ENCODE peak calls at places on chromosomes 16 and 17, in six cellular contexts. P is mesenchymal stem cell, Q is upper lobe of left lung, Z is adrenal gland, D is ascending aorta, A is astrocyte. S is an unnamed sample.

GRCh38 chr17:63780507-63780906 is 6.5 kb downstream of the DDX42 start:
- DNase-seq in Q (no peak), A (no peak), Z (peak; percentile 44), D (no peak), P (peak; percentile 24), S (no peak)

GRCh38 chr16:66800856-66801255 is 528 bp downstream of the TERB1 start:
- DNase-seq in Q (no peak), D (no peak), P (no peak), A (no peak), Z (no peak), S (no peak)

GRCh38 chr16:54432481-54433229 is 146.1 kb upstream of the IRX3 start:
- DNase-seq in Z (no peak), A (no peak), P (no peak), Q (no peak), D (no peak), S (no peak)

GRCh38 chr17:64992325-64992802 is 64.2 kb downstream of the GNA13 start:
- DNase-seq in Q (no peak), P (peak; percentile 50), A (peak; percentile 64), D (no peak), Z (peak; percentile 68), S (no peak)

GRCh38 chr17:79609175-79609589 is 1.7 kb downstream of the RBFOX3 start:
- DNase-seq in P (no peak), Q (no peak), A (no peak), D (no peak), Z (no peak), S (no peak)

GRCh38 chr17:17859909-17860760 is 23.3 kb upstream of the SREBF1 start:
- DNase-seq in Z (peak; percentile 71), D (no peak), Q (peak; percentile 84), A (no peak), P (peak; percentile 68), S (peak; percentile 59)

GRCh38 chr17:301681-302299 is 50.8 kb downstream of the RPH3AL start:
- DNase-seq in Q (no peak), P (no peak), A (no peak), D (no peak), Z (no peak), S (peak; percentile 21)

GRCh38 chr17:42055496-42055895 is 5.1 kb upstream of the C17orf113 start:
- DNase-seq in Z (peak; percentile 54), D (no peak), Q (no peak), A (no peak), P (no peak), S (no peak)

GRCh38 chr17:38417210-38417951 is 10.9 kb upstream of the ARHGAP23 start:
- DNase-seq in D (no peak), Z (peak; percentile 32), A (no peak), P (no peak), Q (no peak), S (no peak)

GRCh38 chr17:68759002-68759342 is 157.8 kb upstream of the FAM20A start:
- DNase-seq in Z (no peak), P (no peak), D (no peak), A (no peak), Q (no peak), S (no peak)

GRCh38 chr17:27993161-27993695 is 49.2 kb upstream of the NLK start:
- DNase-seq in Q (no peak), P (no peak), D (no peak), Z (no peak), A (no peak), S (no peak)

GRCh38 chr17:27993723-27994310 is 48.7 kb upstream of the NLK start:
- DNase-seq in P (no peak), Z (no peak), A (no peak), D (no peak), Q (no peak), S (no peak)

GRCh38 chr17:27995554-27995953 is 46.9 kb upstream of the NLK start:
- DNase-seq in Q (no peak), Z (no peak), P (no peak), A (no peak), D (no peak), S (no peak)

GRCh38 chr17:27996157-27997043 is 46.1 kb upstream of the NLK start:
- DNase-seq in P (no peak), A (no peak), D (no peak), Z (no peak), Q (no peak), S (no peak)

DNA sequence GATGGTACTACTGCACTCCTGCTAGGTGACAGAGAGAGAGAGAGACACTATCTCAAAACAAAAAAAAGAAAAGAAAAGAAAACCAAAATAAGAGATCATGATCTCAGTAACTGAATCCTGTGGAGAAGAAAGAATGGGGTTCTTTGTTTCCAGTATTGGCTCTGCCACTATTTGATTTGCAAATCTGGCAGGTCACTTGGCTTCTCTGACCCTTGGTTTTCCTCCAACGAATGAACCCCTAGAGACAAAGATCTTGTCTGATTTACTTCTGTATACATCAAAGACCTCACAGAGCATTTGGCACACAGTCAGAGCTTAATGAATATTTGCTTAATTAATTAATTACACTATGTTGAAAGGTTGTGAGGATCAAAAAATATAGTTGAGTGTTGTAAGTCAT is 47.9 kb upstream of the NLK start:
- DNase-seq in D (no peak), A (no peak), Z (no peak), P (no peak), Q (no peak), S (no peak)
- H3K27me3 ChIP-seq in D (no peaks in the 10 kb centered on the region), A (peaks cover 3% of the 10 kb centered on the region), Z (no peaks in the 10 kb centered on the region), P (peaks cover 38% of the 10 kb centered on the region), Q (no peaks in the 10 kb centered on the region), S (no peaks in the 10 kb centered on the region)

DNA sequence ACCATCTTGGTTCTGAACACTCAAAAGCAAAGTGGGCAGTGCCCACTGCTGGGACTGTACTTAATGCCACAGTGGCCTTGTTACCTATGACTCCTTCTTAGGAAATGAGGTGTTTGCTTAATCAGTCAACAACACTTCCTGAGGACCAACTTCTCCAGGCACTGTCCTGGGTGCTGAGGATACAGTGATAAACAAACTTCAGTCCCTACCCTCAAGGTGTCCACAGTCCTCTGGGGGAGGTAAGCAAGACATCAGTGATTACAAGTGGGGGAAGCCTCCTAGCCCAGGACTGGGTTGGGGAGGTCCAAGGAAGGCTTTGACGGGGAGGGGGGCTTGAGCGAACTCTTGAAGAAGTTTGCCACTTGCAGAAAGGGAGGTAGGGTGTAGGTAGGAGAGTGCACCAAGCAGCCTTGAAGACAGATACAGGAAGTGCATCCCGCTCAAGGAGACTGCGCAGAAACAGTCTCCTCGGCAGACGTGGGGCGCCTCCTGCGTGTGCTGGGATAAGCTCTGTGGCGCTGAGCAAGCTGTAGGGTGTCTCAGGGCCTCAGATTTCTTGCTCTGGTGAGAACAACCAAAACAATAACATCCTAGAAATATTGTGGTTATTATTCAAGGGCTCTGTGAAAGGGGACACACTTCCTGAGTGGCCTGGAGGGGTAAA is 2.6 kb upstream of the ABCC3 start:
- DNase-seq in Q (no peak), D (no peak), Z (no peak), P (no peak), A (no peak), S (no peak)
- H3K4me3 ChIP-seq in Q (no peak overlapping the region), D (no peak overlapping the region), Z (no peak overlapping the region), P (no peak overlapping the region), A (no peak overlapping the region), S (no peak overlapping the region)

GRCh38 chr16:21279501-21279900 is 1.4 kb upstream of the CRYM start:
- DNase-seq in Z (no peak), D (peak; percentile 27), A (no peak), Q (no peak), P (no peak), S (no peak)

GRCh38 chr16:21283521-21284289 is 5.6 kb upstream of the CRYM start:
- DNase-seq in Z (peak; percentile 14), Q (peak; percentile 55), P (peak; percentile 21), A (peak; percentile 35), D (no peak), S (no peak)

GRCh38 chr16:21281698-21282389 is 3.8 kb upstream of the CRYM start:
- DNase-seq in Z (no peak), A (no peak), D (peak; percentile 55), Q (no peak), P (no peak), S (no peak)

DNA sequence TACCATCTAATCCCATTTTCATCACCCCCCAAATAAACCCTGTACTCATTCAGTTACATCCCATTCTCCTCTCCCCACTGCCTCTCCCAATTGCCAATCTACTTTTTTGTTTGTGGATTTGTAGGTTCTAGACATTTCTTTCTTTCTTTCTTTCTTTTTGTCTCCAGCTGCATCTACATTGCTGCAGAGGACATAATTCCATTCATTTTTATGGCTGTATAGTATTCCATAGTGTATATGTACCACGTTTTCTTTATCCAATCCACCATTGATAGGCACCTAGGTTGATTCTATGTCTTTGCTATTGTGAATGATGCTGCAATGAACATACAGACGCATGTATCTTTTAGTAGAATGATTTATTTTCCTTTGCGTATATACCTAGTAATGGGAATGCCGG is 6.3 kb upstream of the CRYM start:
- DNase-seq in Z (no peak), P (no peak), Q (no peak), D (no peak), A (no peak), S (no peak)
- H3K27me3 ChIP-seq in Z (peaks cover 50% of the 10 kb centered on the region), P (no peaks in the 10 kb centered on the region), Q (peaks cover 5% of the 10 kb centered on the region), D (no peaks in the 10 kb centered on the region), A (peaks cover 36% of the 10 kb centered on the region), S (peaks cover 3% of the 10 kb centered on the region)

GRCh38 chr17:44558349-44559287 is 1.3 kb downstream of the FZD2 start:
- DNase-seq in Z (no peak), Q (no peak), A (no peak), P (peak; percentile 52), D (peak; percentile 67), S (no peak)

GRCh38 chr17:44556854-44557606 is at the start of gene FZD2:
- DNase-seq in D (peak; percentile 96), Z (peak; percentile 81), A (peak; percentile 97), P (peak; percentile 99), Q (peak; percentile 88), S (peak; percentile 86)

GRCh38 chr17:44561237-44561623 is 3.9 kb downstream of the FZD2 start:
- DNase-seq in Z (no peak), A (no peak), P (no peak), D (no peak), Q (no peak), S (no peak)

GRCh38 chr17:44557653-44558285 is 485 bp downstream of the FZD2 start:
- DNase-seq in Z (peak; percentile 17), A (peak; percentile 69), D (peak; percentile 67), P (peak; percentile 85), Q (peak; percentile 25), S (no peak)

GRCh38 chr17:44559288-44560249 is 2.3 kb downstream of the FZD2 start:
- DNase-seq in A (no peak), Z (no peak), P (no peak), D (peak; percentile 70), Q (no peak), S (no peak)
- H3K4me3 ChIP-seq in A (peak overlapping the region; percentile 76), Z (no peak overlapping the region), P (peak overlapping the region; percentile 77), D (peak overlapping the region; percentile 40), Q (no peak overlapping the region), S (peak overlapping the region; percentile 66)

DNA sequence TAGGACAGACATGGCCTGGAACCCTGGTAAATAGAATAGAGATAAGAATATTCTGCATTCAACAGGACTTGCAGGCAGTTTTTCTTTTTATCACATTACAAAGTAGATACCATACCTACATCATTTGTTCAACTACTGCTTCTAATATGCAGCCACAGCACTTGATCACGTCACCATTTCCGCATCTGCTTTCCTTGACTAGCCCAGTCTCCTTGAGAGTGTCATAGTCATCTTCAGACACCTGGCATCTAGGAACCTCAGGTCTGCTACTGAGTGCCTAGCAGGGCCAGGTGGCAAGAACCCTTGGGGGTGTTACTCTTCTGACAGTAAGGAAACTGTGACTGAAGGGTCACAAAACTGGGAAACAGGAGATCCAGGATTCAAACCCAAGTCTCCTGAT is 93.2 kb upstream of the TOB1 start:
- DNase-seq in Q (no peak), Z (no peak), D (no peak), P (no peak), A (no peak), S (no peak)
- H3K27me3 ChIP-seq in Q (no peaks in the 10 kb centered on the region), Z (no peaks in the 10 kb centered on the region), D (no peaks in the 10 kb centered on the region), P (no peaks in the 10 kb centered on the region), A (no peaks in the 10 kb centered on the region), S (no peaks in the 10 kb centered on the region)

GRCh38 chr16:1828645-1829410 is 1.8 kb downstream of the FAHD1 start:
- DNase-seq in A (no peak), Z (no peak), D (no peak), P (no peak), Q (no peak), S (no peak)
- H3K4me3 ChIP-seq in A (peak overlapping the region; percentile 99), Z (no peak overlapping the region), D (no peak overlapping the region), P (no peak overlapping the region), Q (peak overlapping the region; percentile 95), S (no peak overlapping the region)

S was measured in tibial nerve.